ENCODE peak calls at places on chromosome 15, in nine cellular contexts. L is ovary, J is A549, K is left ventricle myocardium inferior, T is BJ, F is right lobe of liver, P is iPS DF 6.9, E is astrocyte of the spinal cord, O is mesendoderm. Q is an unnamed sample.

GRCh38 chr15:63452552-63453136 is 51.7 kb upstream of the USP3 start:
- DNase-seq in L (no peak), J (no peak), K (no peak), T (no peak), F (no peak), P (no peak), E (no peak), O (no peak), Q (no peak)

GRCh38 chr15:75172168-75172841 is 29.4 kb upstream of the C15orf39 start:
- DNase-seq in L (no peak), J (no peak), K (no peak), T (no peak), F (no peak), P (no peak), E (no peak), O (no peak), Q (no peak)

GRCh38 chr15:88982304-88982945 is 69.2 kb upstream of the MFGE8 start:
- DNase-seq in L (peak; percentile 50), J (peak; percentile 72), K (peak; percentile 77), T (no peak), F (no peak), P (no peak), E (peak; percentile 82), O (peak; percentile 25), Q (no peak)

GRCh38 chr15:100005715-100006114 is 272.5 kb upstream of the LYSMD4 start:
- DNase-seq in L (no peak), J (no peak), K (no peak), T (no peak), F (no peak), P (no peak), E (no peak), O (no peak), Q (no peak)

GRCh38 chr15:65595960-65596359 is 15.0 kb downstream of the INTS14 start:
- DNase-seq in L (no peak), J (peak; percentile 62), K (no peak), T (no peak), F (no peak), P (no peak), E (no peak), O (peak; percentile 42), Q (no peak)

GRCh38 chr15:78880828-78881227 is 8.1 kb downstream of the MORF4L1 start:
- DNase-seq in L (no peak), J (no peak), K (no peak), T (no peak), F (no peak), P (no peak), E (no peak), O (no peak), Q (no peak)

GRCh38 chr15:25055356-25056068 is 100.7 kb downstream of the SNRPN start:
- DNase-seq in L (no peak), J (no peak), K (no peak), T (no peak), F (peak; percentile 35), P (no peak), E (no peak), O (no peak), Q (no peak)

GRCh38 chr15:65085990-65086679 is 9.6 kb downstream of the KBTBD13 start:
- DNase-seq in L (no peak), J (peak; percentile 71), K (no peak), T (no peak), F (no peak), P (no peak), E (no peak), O (peak; percentile 78), Q (peak; percentile 46)

GRCh38 chr15:99955532-99955931 is 222.3 kb upstream of the LYSMD4 start:
- DNase-seq in L (peak; percentile 6), J (no peak), K (no peak), T (no peak), F (no peak), P (no peak), E (no peak), O (no peak), Q (no peak)

GRCh38 chr15:33844597-33844996 is 123.7 kb upstream of the CHRM5 start:
- DNase-seq in L (no peak), J (peak; percentile 27), K (no peak), T (no peak), F (no peak), P (no peak), E (no peak), O (no peak), Q (no peak)

GRCh38 chr15:68725736-68726135 is 95.0 kb downstream of the ANP32A start:
- DNase-seq in L (peak; percentile 81), J (no peak), K (peak; percentile 66), T (no peak), F (no peak), P (no peak), E (no peak), O (peak; percentile 19), Q (peak; percentile 8)

GRCh38 chr15:45635191-45635638 is 386 bp downstream of the SQOR start:
- DNase-seq in L (peak; percentile 58), J (peak; percentile 36), K (peak; percentile 69), T (no peak), F (peak; percentile 85), P (no peak), E (no peak), O (no peak), Q (peak; percentile 64)

GRCh38 chr15:49860101-49860500 is 239.3 kb downstream of the DTWD1 start:
- DNase-seq in L (no peak), J (no peak), K (no peak), T (peak; percentile 70), F (no peak), P (no peak), E (peak; percentile 68), O (no peak), Q (no peak)

GRCh38 chr15:84009616-84010015 is 226.0 kb upstream of the GOLGA6L4 start:
- DNase-seq in L (no peak), J (no peak), K (peak; percentile 21), T (no peak), F (no peak), P (no peak), E (no peak), O (no peak), Q (no peak)

GRCh38 chr15:41810651-41811431 is 17.1 kb upstream of the JMJD7 start:
- DNase-seq in L (no peak), J (no peak), K (no peak), T (no peak), F (no peak), P (no peak), E (no peak), O (no peak), Q (no peak)

GRCh38 chr15:65416845-65417416 is 5.8 kb downstream of the IGDCC4 start:
- DNase-seq in L (peak; percentile 87), J (no peak), K (peak; percentile 62), T (no peak), F (no peak), P (peak; percentile 82), E (peak; percentile 65), O (peak; percentile 96), Q (no peak)

GRCh38 chr15:69908060-69908459 is 189.7 kb downstream of the TLE3 start:
- DNase-seq in L (no peak), J (no peak), K (no peak), T (no peak), F (no peak), P (no peak), E (no peak), O (no peak), Q (no peak)

GRCh38 chr15:71114887-71115566 is at the start of gene THSD4:
- DNase-seq in L (peak; percentile 67), J (peak; percentile 99), K (peak; percentile 75), T (no peak), F (peak; percentile 82), P (peak; percentile 58), E (peak; percentile 65), O (peak; percentile 90), Q (peak; percentile 68)

GRCh38 chr15:71115567-71116351 is 488 bp downstream of the THSD4 start:
- DNase-seq in L (peak; percentile 28), J (peak; percentile 67), K (peak; percentile 56), T (no peak), F (peak; percentile 66), P (no peak), E (peak; percentile 57), O (peak; percentile 64), Q (peak; percentile 59)

GRCh38 chr15:71117906-71118305 is 2.6 kb downstream of the THSD4 start:
- DNase-seq in L (no peak), J (no peak), K (no peak), T (no peak), F (no peak), P (no peak), E (no peak), O (no peak), Q (no peak)

GRCh38 chr15:71116942-71117341 is 1.7 kb downstream of the THSD4 start:
- DNase-seq in L (no peak), J (no peak), K (peak; percentile 59), T (no peak), F (no peak), P (no peak), E (no peak), O (no peak), Q (peak; percentile 44)

GRCh38 chr15:71116366-71116765 is 1.1 kb downstream of the THSD4 start:
- DNase-seq in L (no peak), J (no peak), K (no peak), T (no peak), F (no peak), P (no peak), E (no peak), O (no peak), Q (peak; percentile 25)
- H3K4me3 ChIP-seq in L (peak overlapping the region; percentile 51), J (peak overlapping the region; percentile 59), K (peak overlapping the region; percentile 78), T (peak overlapping the region; percentile 75), F (peak overlapping the region; percentile 74), P (peak overlapping the region; percentile 46), E (peak overlapping the region; percentile 52), O (peak overlapping the region; percentile 50), Q (peak overlapping the region; percentile 51)

GRCh38 chr15:58957101-58957973 is 23.9 kb upstream of the SLTM start:
- DNase-seq in L (peak; percentile 38), J (peak; percentile 85), K (no peak), T (no peak), F (peak; percentile 54), P (peak; percentile 77), E (peak; percentile 52), O (peak; percentile 88), Q (peak; percentile 59)
- H3K4me3 ChIP-seq in L (no peak overlapping the region), J (no peak overlapping the region), K (no peak overlapping the region), T (no peak overlapping the region), F (no peak overlapping the region), P (no peak overlapping the region), E (no peak overlapping the region), O (no peak overlapping the region), Q (no peak overlapping the region)

GRCh38 chr15:31330836-31331235 is 4.2 kb downstream of the KLF13 start:
- DNase-seq in L (no peak), J (no peak), K (peak; percentile 68), T (no peak), F (no peak), P (no peak), E (no peak), O (no peak), Q (no peak)
- H3K4me3 ChIP-seq in L (no peak overlapping the region), J (no peak overlapping the region), K (peak overlapping the region; percentile 97), T (no peak overlapping the region), F (no peak overlapping the region), P (no peak overlapping the region), E (no peak overlapping the region), O (no peak overlapping the region), Q (no peak overlapping the region)

DNA sequence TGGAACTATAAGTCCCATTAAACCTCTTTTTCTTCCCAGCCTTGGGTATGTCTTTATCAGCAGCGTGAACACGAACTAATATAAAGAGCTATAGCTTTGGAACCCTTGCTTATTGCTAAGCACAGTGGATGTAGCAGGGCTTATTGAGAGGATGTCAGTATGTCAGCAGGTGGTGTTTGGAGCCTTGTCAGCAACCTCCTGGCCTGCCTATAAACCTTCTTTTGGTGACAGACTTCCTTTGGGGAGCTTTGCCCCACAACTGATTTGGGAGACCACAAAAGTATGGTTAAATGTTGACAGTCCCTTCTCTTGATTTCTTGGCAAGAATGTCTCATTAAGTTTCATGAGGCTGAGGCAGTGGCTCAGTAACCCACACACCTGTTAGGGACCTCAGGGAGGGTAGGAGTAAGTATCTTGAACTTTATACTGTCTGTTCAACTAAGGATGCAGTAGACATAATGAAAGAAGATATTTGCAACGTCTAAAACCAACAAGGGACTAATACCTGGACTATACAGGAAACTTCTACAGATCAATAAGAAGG is 14.8 kb downstream of the CCNDBP1 start:
- DNase-seq in L (no peak), J (no peak), K (no peak), T (no peak), F (no peak), P (no peak), E (no peak), O (no peak), Q (no peak)
- H3K4me3 ChIP-seq in L (no peak overlapping the region), J (no peak overlapping the region), K (no peak overlapping the region), T (no peak overlapping the region), F (no peak overlapping the region), P (no peak overlapping the region), E (no peak overlapping the region), O (no peak overlapping the region), Q (no peak overlapping the region)